ENCODE peak calls at places on chromosomes 7 and 10, in eight cellular contexts. Q is thyroid gland, T is IMR-90, X is ovary, Z is A549, V is HCT116, C is tibial nerve, U is breast epithelium. J is an unnamed sample.

GRCh38 chr7:126774077-126774476 is 478.7 kb downstream of the GRM8 start:
- DNase-seq in Q (no peak), T (no peak), X (no peak), Z (no peak), V (no peak), C (no peak), U (no peak), J (no peak)

GRCh38 chr10:75159519-75159918 is 48.1 kb downstream of the SAMD8 start:
- DNase-seq in Q (no peak), T (peak; percentile 22), X (no peak), Z (no peak), V (no peak), C (no peak), U (no peak), J (no peak)

GRCh38 chr10:29370612-29371092 is 81.8 kb downstream of the LYZL1 start:
- DNase-seq in Q (no peak), T (no peak), X (no peak), Z (no peak), V (no peak), C (no peak), U (no peak), J (no peak)

GRCh38 chr7:130841416-130841815 is 107.4 kb upstream of the KLF14 start:
- DNase-seq in Q (no peak), T (no peak), X (no peak), Z (no peak), V (no peak), C (no peak), U (no peak), J (no peak)

GRCh38 chr10:116312534-116312933 is 11.7 kb upstream of the CCDC172 start:
- DNase-seq in Q (no peak), T (no peak), X (no peak), Z (no peak), V (no peak), C (no peak), U (no peak), J (no peak)

GRCh38 chr7:464177-464711 is 55.4 kb downstream of the PDGFA start:
- DNase-seq in Q (no peak), T (no peak), X (peak; percentile 18), Z (no peak), V (no peak), C (no peak), U (peak; percentile 19), J (peak; percentile 9)

GRCh38 chr10:130901311-130902165 is 410.0 kb downstream of the TCERG1L start:
- DNase-seq in Q (no peak), T (no peak), X (no peak), Z (no peak), V (no peak), C (no peak), U (no peak), J (no peak)

GRCh38 chr7:114439581-114439980 is 25.0 kb downstream of the FOXP2 start:
- DNase-seq in Q (peak; percentile 34), T (no peak), X (no peak), Z (no peak), V (no peak), C (no peak), U (no peak), J (no peak)

GRCh38 chr10:62038609-62039190 is 137.2 kb downstream of the ARID5B start:
- DNase-seq in Q (peak; percentile 57), T (peak; percentile 78), X (peak; percentile 81), Z (peak; percentile 74), V (peak; percentile 38), C (peak; percentile 78), U (peak; percentile 69), J (peak; percentile 81)

GRCh38 chr10:105956550-105956949 is 1208.0 kb downstream of the SORCS1 start:
- DNase-seq in Q (no peak), T (no peak), X (no peak), Z (no peak), V (no peak), C (no peak), U (no peak), J (no peak)

GRCh38 chr7:139895141-139895829 is 66.2 kb downstream of the TBXAS1 start:
- DNase-seq in Q (no peak), T (no peak), X (no peak), Z (no peak), V (no peak), C (no peak), U (no peak), J (no peak)

GRCh38 chr10:101050206-101051069 is 11.4 kb upstream of the KAZALD1 start:
- DNase-seq in Q (peak; percentile 49), T (no peak), X (no peak), Z (peak; percentile 50), V (no peak), C (no peak), U (peak; percentile 75), J (no peak)

GRCh38 chr7:111568419-111568818 is 6.1 kb upstream of the IMMP2L start:
- DNase-seq in Q (no peak), T (no peak), X (no peak), Z (no peak), V (no peak), C (no peak), U (no peak), J (no peak)

GRCh38 chr7:41696323-41696916 is 6.5 kb downstream of the INHBA start:
- DNase-seq in Q (peak; percentile 60), T (peak; percentile 88), X (peak; percentile 85), Z (peak; percentile 61), V (peak; percentile 39), C (peak; percentile 88), U (no peak), J (peak; percentile 85)

GRCh38 chr10:93413252-93413689 is 68.9 kb downstream of the MYOF start:
- DNase-seq in Q (no peak), T (no peak), X (no peak), Z (no peak), V (no peak), C (no peak), U (no peak), J (no peak)

GRCh38 chr7:41570766-41571165 is 132.1 kb downstream of the INHBA start:
- DNase-seq in Q (no peak), T (no peak), X (no peak), Z (peak; percentile 8), V (no peak), C (no peak), U (no peak), J (no peak)

GRCh38 chr10:91034494-91035157 is 113.7 kb upstream of the ANKRD1 start:
- DNase-seq in Q (peak; percentile 58), T (peak; percentile 19), X (peak; percentile 65), Z (no peak), V (no peak), C (peak; percentile 83), U (peak; percentile 55), J (peak; percentile 71)

GRCh38 chr7:74214816-74215630 is 5.2 kb downstream of the LAT2 start:
- DNase-seq in Q (no peak), T (no peak), X (no peak), Z (no peak), V (no peak), C (no peak), U (no peak), J (no peak)
- H3K4me3 ChIP-seq in Q (no peak overlapping the region), T (no peak overlapping the region), X (no peak overlapping the region), Z (no peak overlapping the region), V (no peak overlapping the region), C (no peak overlapping the region), U (no peak overlapping the region), J (no peak overlapping the region)

DNA sequence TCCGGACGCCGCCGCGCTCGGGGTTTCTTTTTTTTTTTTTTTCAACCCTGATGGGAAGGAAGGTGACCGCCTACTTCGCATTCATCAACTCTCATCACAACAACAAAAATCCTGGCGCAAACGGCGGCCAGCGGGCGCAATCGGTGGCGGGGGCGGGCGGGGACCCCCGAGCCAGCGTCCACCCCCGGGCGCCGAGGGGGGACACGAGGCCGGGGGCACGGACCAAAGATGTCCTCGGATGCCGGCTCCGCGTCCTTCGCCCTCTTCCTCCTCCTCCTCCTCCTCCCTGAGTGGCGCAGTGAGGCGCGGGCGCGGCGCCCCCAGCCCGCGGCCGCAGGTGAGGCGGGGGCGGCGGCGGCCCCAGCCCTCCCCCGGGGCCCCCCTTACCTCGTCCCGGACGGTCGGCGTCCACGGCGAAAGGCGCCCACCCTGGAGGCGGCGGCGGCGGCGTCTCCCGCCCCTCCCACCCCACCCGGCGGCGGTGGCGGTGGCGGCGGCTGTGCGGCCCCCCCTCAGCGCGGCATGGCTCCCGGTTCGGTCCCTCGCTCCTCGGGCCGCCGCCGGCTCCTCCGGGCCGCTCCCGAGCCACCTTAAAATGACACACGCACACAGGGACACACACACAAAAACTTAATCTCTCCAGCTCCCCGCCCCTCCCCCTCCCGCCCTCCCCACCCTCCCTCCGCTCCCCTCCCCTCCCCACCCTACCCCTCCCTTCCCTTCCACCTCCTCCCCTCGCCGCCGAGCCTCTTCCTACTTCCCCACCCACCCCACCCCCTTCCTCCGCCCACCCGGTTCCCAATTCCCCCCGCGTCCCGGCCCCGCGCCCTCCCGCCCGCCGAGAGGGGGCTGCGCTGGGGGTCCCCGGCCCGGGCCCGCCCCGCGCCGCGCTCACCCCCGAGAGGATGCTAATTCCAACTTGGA is at the start of gene CTBP2:
- DNase-seq in Q (peak; percentile 63), T (no peak), X (peak; percentile 83), Z (peak; percentile 78), V (peak; percentile 44), C (peak; percentile 47), U (peak; percentile 51), J (peak; percentile 60)
- TF ChIP-seq POLR2A in Q (no peak), T (no peak), X (peak; percentile 34), Z (peak; percentile 32), V (peak; percentile 20), C (no peak), U (no peak), J (peak; percentile 30)

DNA sequence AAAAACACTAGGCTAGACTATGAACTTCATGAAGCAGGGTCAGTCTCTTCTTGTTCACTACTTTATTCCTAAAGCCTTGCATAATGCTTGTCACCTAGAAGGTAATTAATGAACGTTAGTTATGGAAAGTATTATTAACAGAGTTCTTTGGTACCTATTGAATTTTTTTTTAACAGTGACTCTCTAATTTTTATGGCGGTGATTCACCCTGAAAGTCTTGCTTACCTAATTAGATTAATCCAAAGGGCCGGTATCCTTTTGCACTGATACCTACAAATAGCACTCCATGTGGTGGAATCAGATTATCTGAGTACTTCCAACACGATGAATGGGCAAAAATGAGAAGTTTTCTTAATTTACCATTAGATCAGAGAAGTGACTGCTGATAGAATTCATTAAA is 31.7 kb downstream of the STAM start:
- DNase-seq in Q (no peak), T (no peak), X (no peak), Z (no peak), V (no peak), C (no peak), U (no peak), J (no peak)
- H3K4me3 ChIP-seq in Q (no peak overlapping the region), T (no peak overlapping the region), X (no peak overlapping the region), Z (no peak overlapping the region), V (no peak overlapping the region), C (no peak overlapping the region), U (no peak overlapping the region), J (no peak overlapping the region)

DNA sequence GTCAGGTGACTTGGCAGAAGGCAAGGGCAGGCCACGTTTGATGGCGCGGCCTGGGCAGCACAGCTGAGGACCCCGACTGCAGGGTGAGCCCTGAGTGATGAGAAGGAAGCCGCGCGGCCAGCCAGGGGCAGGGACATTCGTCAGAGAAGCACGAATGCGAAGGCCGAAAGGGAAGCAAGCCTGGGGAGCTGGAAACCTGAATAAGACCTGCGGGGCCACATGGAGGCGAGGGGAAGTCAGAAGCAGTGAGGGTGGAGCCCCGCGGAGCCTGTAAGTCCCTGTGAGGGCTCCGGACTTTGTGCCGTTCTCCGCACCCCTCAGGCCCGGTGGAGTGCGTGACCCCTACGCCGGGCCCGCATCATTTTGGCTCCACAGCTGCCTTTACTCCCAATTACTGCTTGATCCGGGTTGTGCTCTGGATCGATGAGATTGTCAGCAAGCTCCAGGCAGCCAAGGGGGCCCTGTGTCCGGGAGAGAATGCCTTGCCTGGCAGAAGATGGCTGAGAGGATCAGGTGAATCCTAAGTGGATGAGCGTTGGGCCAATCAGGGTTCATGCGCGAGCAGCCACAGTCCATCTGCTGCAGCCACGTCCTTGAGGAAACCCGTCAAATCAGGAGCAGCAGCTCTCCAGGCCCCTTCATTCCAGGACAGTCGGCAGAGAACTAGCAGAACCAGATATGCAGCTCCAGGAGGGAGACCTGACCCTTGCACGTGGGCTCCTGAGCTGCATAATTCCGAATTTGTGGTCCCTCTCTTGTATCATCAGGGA is 293.3 kb upstream of the SHH start:
- DNase-seq in Q (peak; percentile 7), T (no peak), X (no peak), Z (no peak), V (no peak), C (no peak), U (no peak), J (no peak)
- TF ChIP-seq POLR2A in Q (no peak), T (no peak), X (no peak), Z (no peak), V (no peak), C (no peak), U (no peak), J (no peak)